ENCODE peak calls at places on chromosomes 6 and 20, in seven cellular contexts. Z is H4, P is T47D, Q is GM12878, K is retina, J is Karpas-422, C is MM.1S. H is an unnamed sample.

GRCh38 chr6:117280922-117281321 is 15.6 kb downstream of the VGLL2 start:
- DNase-seq in C (no peak), Z (no peak), Q (no peak), P (no peak), J (no peak), K (no peak), H (peak)

GRCh38 chr6:96537726-96538125 is 16.1 kb downstream of the UFL1 start:
- DNase-seq in Q (no peak), Z (no peak), K (no peak), C (no peak), P (no peak), J (no peak), H (no peak)

GRCh38 chr6:118812972-118813371 is 81.0 kb upstream of the ASF1A start:
- DNase-seq in J (no peak), C (no peak), P (no peak), K (no peak), Z (no peak), Q (no peak), H (no peak)

GRCh38 chr6:79040083-79040482 is 38.0 kb downstream of the PHIP start:
- DNase-seq in Z (no peak), P (no peak), Q (no peak), C (peak), K (no peak), J (no peak), H (no peak)

GRCh38 chr20:62944184-62944583 is 6.2 kb downstream of the GID8 start:
- DNase-seq in P (no peak), Z (no peak), K (no peak), Q (no peak), C (no peak), J (no peak), H (no peak)

GRCh38 chr20:40513010-40513409 is 176.0 kb downstream of the MAFB start:
- DNase-seq in P (no peak), J (no peak), Z (no peak), Q (no peak), C (no peak), K (no peak), H (no peak)

GRCh38 chr6:111464184-111464583 is 18.8 kb downstream of the REV3L start:
- DNase-seq in P (no peak), Q (no peak), J (no peak), C (no peak), K (no peak), Z (no peak), H (no peak)

GRCh38 chr6:33147807-33148666 is 44.2 kb downstream of the COL11A2 start:
- DNase-seq in P (peak), Q (no peak), J (peak), K (peak), C (no peak), Z (peak), H (peak)

GRCh38 chr6:24861934-24862333 is 63.2 kb upstream of the ARMH2 start:
- DNase-seq in J (peak), Q (peak), P (no peak), Z (no peak), K (no peak), C (peak), H (no peak)

GRCh38 chr6:169803291-169803811 is 51.9 kb downstream of the ERMARD start:
- DNase-seq in J (peak), P (no peak), K (no peak), C (peak), Z (no peak), Q (peak), H (no peak)

GRCh38 chr6:53857318-53858094 is 62.7 kb downstream of the LRRC1 start:
- DNase-seq in K (no peak), P (no peak), J (no peak), C (no peak), Z (no peak), Q (no peak), H (no peak)

GRCh38 chr6:32664827-32665362 is 1.6 kb downstream of the HLA-DQB1 start:
- DNase-seq in C (no peak), Q (no peak), Z (no peak), J (peak), P (no peak), K (peak), H (no peak)

GRCh38 chr6:35543459-35544193 is 30.9 kb upstream of the TULP1 start:
- DNase-seq in P (no peak), C (no peak), Q (no peak), J (no peak), Z (no peak), K (no peak), H (no peak)

GRCh38 chr6:167937948-167938911 is 59.2 kb upstream of the KIF25 start:
- DNase-seq in C (peak), Z (no peak), Q (no peak), P (no peak), K (no peak), J (no peak), H (no peak)

GRCh38 chr6:142255785-142256184 is 46.0 kb upstream of the ADGRG6 start:
- DNase-seq in C (no peak), J (no peak), K (no peak), Z (no peak), P (no peak), Q (no peak), H (no peak)

GRCh38 chr20:61306935-61307475 is 54.9 kb downstream of the CDH4 start:
- DNase-seq in J (no peak), K (no peak), P (no peak), Q (no peak), C (no peak), Z (no peak), H (no peak)

GRCh38 chr6:17640477-17640917 is 40.4 kb downstream of the FAM8A1 start:
- DNase-seq in Q (no peak), Z (no peak), K (no peak), J (no peak), C (no peak), P (no peak), H (no peak)

GRCh38 chr6:38184780-38185080 is 365.2 kb downstream of the ZFAND3 start:
- DNase-seq in Z (no peak), J (no peak), C (no peak), P (no peak), K (no peak), Q (no peak), H (no peak)

GRCh38 chr20:63094767-63095499 is 88.2 kb upstream of the BHLHE23 start:
- DNase-seq in Q (no peak), C (no peak), K (no peak), J (no peak), P (no peak), Z (no peak), H (no peak)

GRCh38 chr20:34222208-34222607 is 19.0 kb upstream of the ASIP start:
- DNase-seq in Z (peak), K (no peak), Q (no peak), C (no peak), P (no peak), J (no peak), H (no peak)

GRCh38 chr6:133681880-133682279 is 207.0 kb upstream of the TCF21 start:
- DNase-seq in C (no peak), K (no peak), P (no peak), Z (no peak), J (no peak), Q (no peak), H (no peak)

GRCh38 chr6:138455746-138456392 is 43.4 kb downstream of the NHSL1 start:
- DNase-seq in C (peak), K (no peak), P (no peak), J (no peak), Z (no peak), Q (peak), H (no peak)